ENCODE peak calls at places on chromosomes 6 and 20, in six cellular contexts. M, O, W, L, K and Q are unnamed samples.

GRCh38 chr20:2691663-2692035 is 931 bp upstream of the EBF4 start:
- DNase-seq in M (no peak), L (no peak), W (no peak), K (no peak), O (no peak), Q (no peak)

GRCh38 chr6:56821005-56821432 is 133.9 kb upstream of the BEND6 start:
- DNase-seq in M (no peak), O (no peak), W (no peak), K (no peak), L (no peak), Q (no peak)

GRCh38 chr6:35152067-35152707 is 11.0 kb upstream of the TCP11 start:
- DNase-seq in W (no peak), K (no peak), M (no peak), O (peak), L (no peak), Q (no peak)

GRCh38 chr6:17242087-17242486 is 39.1 kb upstream of the RBM24 start:
- DNase-seq in L (no peak), M (no peak), W (no peak), K (no peak), O (no peak), Q (no peak)

GRCh38 chr20:24736131-24736843 is 212.8 kb upstream of the CST7 start:
- DNase-seq in O (peak), W (no peak), K (no peak), L (no peak), M (no peak), Q (no peak)

GRCh38 chr6:132227937-132228336 is 173.3 kb downstream of the MOXD1 start:
- DNase-seq in K (no peak), L (no peak), O (peak), W (no peak), M (peak), Q (no peak)

GRCh38 chr6:169950558-169950957 is 199.1 kb downstream of the ERMARD start:
- DNase-seq in W (no peak), O (no peak), K (peak), M (no peak), L (no peak), Q (no peak)

GRCh38 chr6:81792826-81793225 is 40.3 kb upstream of the TENT5A start:
- DNase-seq in M (no peak), K (no peak), L (no peak), O (peak), W (no peak), Q (no peak)

GRCh38 chr20:45867811-45868176 is 10.4 kb downstream of the ZSWIM3 start:
- DNase-seq in M (no peak), O (peak), L (no peak), K (no peak), W (no peak), Q (peak)

GRCh38 chr6:157438611-157439109 is 57.7 kb downstream of the ZDHHC14 start:
- DNase-seq in K (no peak), L (no peak), M (no peak), W (no peak), O (peak), Q (no peak)

GRCh38 chr6:106473807-106474206 is 113.3 kb downstream of the CRYBG1 start:
- DNase-seq in O (peak), M (no peak), L (no peak), W (no peak), K (no peak), Q (no peak)

GRCh38 chr20:50981714-50982048 is 23.1 kb downstream of the MOCS3 start:
- DNase-seq in O (no peak), K (no peak), M (no peak), L (no peak), W (no peak), Q (peak)

GRCh38 chr6:128057541-128058335 is 156.9 kb upstream of the THEMIS start:
- DNase-seq in M (peak), W (no peak), K (no peak), L (no peak), O (peak), Q (no peak)

GRCh38 chr6:152846825-152847224 is 96.2 kb downstream of the VIP start:
- DNase-seq in M (no peak), K (peak), O (no peak), L (no peak), W (no peak), Q (no peak)

GRCh38 chr6:111521497-111522275 is 38.7 kb upstream of the REV3L start:
- DNase-seq in L (no peak), W (no peak), O (peak), M (no peak), K (no peak), Q (no peak)

GRCh38 chr6:163748036-163748435 is 333.5 kb downstream of the QKI start:
- DNase-seq in O (no peak), L (no peak), W (no peak), M (no peak), K (no peak), Q (no peak)

GRCh38 chr6:164016056-164016455 is 601.5 kb downstream of the QKI start:
- DNase-seq in W (no peak), K (no peak), M (no peak), L (no peak), O (no peak), Q (no peak)

GRCh38 chr6:16086970-16087369 is 41.9 kb upstream of the MYLIP start:
- DNase-seq in W (no peak), L (no peak), M (no peak), K (no peak), O (no peak), Q (no peak)

GRCh38 chr6:29656157-29656556 is 735 bp upstream of the MOG start:
- DNase-seq in O (no peak), M (no peak), L (peak), K (no peak), W (no peak), Q (no peak)

GRCh38 chr6:7238900-7239589 is 74.0 kb downstream of the SSR1 start:
- DNase-seq in O (peak), M (peak), W (peak), L (peak), K (peak), Q (peak)

GRCh38 chr6:35230950-35231349 is 17.2 kb downstream of the SCUBE3 start:
- DNase-seq in L (peak), O (no peak), M (no peak), K (peak), W (no peak), Q (no peak)

GRCh38 chr20:60053813-60054190 is 95.6 kb downstream of the CDH26 start:
- DNase-seq in M (no peak), L (no peak), O (no peak), W (no peak), K (no peak), Q (no peak)

GRCh38 chr6:111938710-111939109 is 65.5 kb upstream of the FYN start:
- DNase-seq in W (no peak), O (peak), L (no peak), M (peak), K (no peak), Q (no peak)

GRCh38 chr6:134376785-134377184 is 58.9 kb upstream of the SGK1 start:
- DNase-seq in O (no peak), M (no peak), W (no peak), L (no peak), K (no peak), Q (no peak)

GRCh38 chr20:19621072-19621471 is 137.0 kb upstream of the RIN2 start:
- DNase-seq in O (peak), L (no peak), M (no peak), K (no peak), W (no peak), Q (no peak)

GRCh38 chr20:56833427-56833826 is 204.3 kb downstream of the TFAP2C start:
- DNase-seq in O (no peak), L (no peak), W (no peak), K (no peak), M (no peak), Q (no peak)

GRCh38 chr6:143333749-143334520 is 116.6 kb downstream of the ADAT2 start:
- DNase-seq in K (no peak), O (no peak), M (no peak), W (no peak), L (no peak), Q (no peak)

DNA sequence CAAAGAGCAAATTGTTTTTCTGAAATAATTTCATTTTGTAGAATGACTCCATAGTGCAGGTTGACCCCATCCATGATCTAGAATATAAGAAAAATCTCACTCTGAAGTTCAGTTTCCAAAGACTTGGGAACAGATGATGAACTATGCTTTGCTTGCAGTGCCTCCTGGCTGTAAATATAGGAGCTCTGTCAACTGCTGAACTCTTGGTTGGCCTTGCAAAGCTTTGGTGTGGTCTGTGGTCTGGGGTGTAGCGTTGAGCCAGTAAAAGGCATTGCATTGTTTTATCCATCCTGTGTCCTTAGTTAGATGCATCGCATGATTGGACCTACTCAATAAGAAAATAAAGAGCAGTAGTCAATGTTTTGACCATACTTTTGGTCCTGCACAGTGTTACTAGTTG is 104.0 kb downstream of the PLCB4 start:
- DNase-seq in K (no peak), O (peak), M (no peak), L (no peak), W (no peak), Q (no peak)
- TF ChIP-seq CTCF in K (no peak), O (peak), M (peak), L (peak), W (no peak), Q (peak)

GRCh38 chr20:31868853-31869672 is 1.3 kb downstream of the DUSP15 start:
- DNase-seq in L (no peak), K (no peak), W (no peak), M (no peak), O (no peak), Q (no peak)

GRCh38 chr20:31870703-31871601 is 518 bp downstream of the TTLL9 start:
- DNase-seq in O (no peak), W (no peak), M (no peak), L (no peak), K (peak), Q (no peak)

GRCh38 chr20:31869673-31869941 is 720 bp downstream of the DUSP15 start:
- DNase-seq in W (no peak), K (no peak), O (no peak), L (no peak), M (no peak), Q (no peak)

GRCh38 chr20:31871602-31871954 is 1.1 kb downstream of the TTLL9 start:
- DNase-seq in K (no peak), M (no peak), O (no peak), W (no peak), L (no peak), Q (no peak)

DNA sequence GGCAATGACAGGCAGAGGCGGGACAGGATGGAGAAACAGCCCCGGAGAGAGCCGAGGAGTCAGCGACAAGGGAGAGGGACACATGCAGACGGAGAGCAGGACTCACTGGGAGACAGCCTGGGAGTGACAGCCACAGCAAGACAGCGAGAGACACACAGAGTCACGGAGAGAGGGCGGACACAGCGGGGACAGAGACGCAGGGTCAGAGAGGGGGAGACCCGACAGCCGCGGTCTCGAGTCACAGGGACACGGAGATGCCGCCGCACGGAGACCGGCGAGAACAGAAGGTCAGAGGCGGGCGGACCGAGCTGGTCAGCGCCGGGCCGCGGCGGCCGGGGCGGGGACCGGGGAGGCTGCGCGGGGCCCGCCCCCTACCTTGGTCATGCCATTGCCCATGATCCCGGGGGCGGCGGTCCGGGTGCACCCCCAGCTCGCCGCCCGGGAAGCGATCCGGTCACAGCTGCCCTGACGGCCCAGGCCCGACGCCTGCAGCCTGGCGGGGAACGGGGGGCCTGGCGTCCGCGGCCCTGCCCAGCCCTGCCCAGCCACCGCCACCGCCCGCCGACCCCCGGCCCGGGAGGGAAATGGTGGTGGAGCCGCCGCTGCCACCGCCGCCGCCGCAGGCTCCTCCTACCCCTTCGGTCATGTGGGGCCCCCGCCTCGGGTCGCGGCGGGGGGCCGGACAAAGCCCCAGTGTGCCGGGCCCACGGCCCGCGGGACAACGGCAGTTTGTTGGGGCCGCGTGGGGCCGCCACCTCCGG is at the start of the genes DUSP15 and TTLL9:
- DNase-seq in L (peak), W (no peak), O (no peak), M (no peak), K (peak), Q (peak)
- H3K27ac ChIP-seq in L (peak), W (no peak), O (no peak), M (no peak), K (peak), Q (no peak)

DNA sequence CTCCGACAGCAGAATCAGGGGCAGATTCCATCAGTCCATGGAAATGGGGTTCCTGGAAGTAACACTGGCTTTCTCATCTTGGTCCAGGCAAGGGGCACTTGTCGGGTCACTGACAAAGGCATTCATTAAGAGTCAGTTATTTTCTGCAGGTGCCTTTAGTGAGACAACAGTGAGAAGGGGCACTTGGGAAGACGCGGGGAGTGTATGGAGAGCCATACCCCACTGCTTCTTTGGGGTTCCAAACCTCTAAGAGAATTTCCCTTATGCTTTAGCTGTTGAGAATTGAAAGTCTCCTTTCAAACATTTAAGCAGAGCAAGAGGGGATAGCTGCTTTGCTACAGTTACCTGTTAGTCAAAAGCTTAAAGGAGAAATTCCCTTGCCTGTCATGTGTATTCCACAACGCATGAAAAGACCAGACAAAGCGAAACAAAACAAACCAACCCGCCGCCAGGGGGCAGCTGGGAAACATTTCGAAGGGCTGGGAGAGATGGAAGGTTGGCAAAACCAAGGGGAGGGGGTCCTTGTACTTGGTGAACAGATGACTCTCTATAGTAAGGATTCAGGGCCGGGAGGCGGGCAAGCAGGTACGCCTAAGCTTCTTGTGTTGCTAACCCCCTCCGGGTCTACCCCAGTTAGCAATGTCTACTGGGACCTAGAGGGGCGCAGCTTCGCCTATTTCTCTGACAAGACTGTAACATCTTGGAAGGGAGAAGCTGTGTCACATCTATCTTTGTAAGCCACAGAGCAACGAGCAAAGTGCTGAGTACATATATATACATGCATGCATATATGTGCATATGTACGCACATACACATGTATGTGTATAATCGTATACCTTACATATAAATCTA is 474.9 kb upstream of the AGPAT4 start:
- DNase-seq in W (no peak), L (peak), O (peak), K (peak), M (peak), Q (peak)
- TF ChIP-seq CTCF in W (peak), L (peak), O (no peak), K (peak), M (peak), Q (peak)

DNA sequence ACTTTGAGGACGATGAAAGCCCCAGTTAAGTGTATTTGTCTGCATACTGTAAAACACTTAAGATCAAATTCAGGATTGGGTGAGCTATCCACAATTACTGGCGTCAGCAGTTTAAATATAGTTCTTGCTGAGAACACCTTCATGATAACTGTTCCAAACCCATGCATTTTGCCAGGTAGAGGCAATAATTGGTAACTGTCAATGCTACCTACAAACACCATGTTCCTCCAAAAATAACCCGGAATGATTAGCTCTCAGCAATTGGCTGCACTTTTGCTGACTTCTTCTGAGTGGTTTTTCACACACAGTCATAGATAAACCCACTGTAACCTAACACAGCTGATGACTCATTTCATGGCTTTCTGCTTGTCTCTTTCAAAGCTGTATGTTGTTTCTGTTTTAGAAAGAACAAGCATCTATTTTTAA is 1358.6 kb upstream of the GJE1 start:
- DNase-seq in M (peak), L (peak), K (peak), W (no peak), O (peak), Q (no peak)
- H3K27ac ChIP-seq in M (peak), L (peak), K (no peak), W (no peak), O (no peak), Q (no peak)

GRCh38 chr20:58852559-58853271 is at the start of gene GNAS:
- DNase-seq in O (peak), W (peak), L (peak), M (peak), K (peak), Q (peak)
- TF ChIP-seq CTCF in O (peak), W (peak), L (peak), M (peak), K (peak), Q (peak)

GRCh38 chr6:148269386-148269785 is 73.3 kb upstream of the SASH1 start:
- DNase-seq in L (no peak), K (no peak), W (no peak), O (no peak), M (no peak), Q (no peak)
- H3K27ac ChIP-seq in L (no peak), K (no peak), W (no peak), O (no peak), M (no peak), Q (no peak)

GRCh38 chr20:8355453-8355852 is 223.4 kb downstream of the PLCB1 start:
- DNase-seq in K (no peak), O (no peak), L (no peak), W (no peak), M (no peak), Q (no peak)
- TF ChIP-seq CTCF in K (no peak), O (no peak), L (no peak), W (no peak), M (no peak), Q (no peak)

DNA sequence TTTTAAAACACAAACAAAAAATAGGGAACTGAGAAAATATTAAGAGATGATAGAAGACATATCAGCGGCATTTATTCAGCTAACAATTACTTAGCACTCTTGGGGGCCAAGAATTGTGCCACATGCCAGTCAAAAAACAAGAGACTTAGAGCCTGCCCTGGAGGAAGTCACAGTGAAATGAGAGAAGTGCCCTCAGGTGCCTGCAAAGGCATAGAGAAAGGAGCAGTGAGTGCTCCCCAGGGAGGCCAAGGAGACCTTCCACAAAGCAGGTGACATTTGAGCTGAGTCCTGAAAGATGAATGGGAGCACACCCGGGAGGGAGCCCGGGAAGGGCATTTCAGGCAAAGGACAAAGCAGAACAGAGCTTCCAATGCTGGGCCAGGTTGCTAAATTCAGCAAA is 184.7 kb upstream of the JARID2 start:
- DNase-seq in W (no peak), K (no peak), L (no peak), M (no peak), O (no peak), Q (no peak)
- H3K27ac ChIP-seq in W (peak), K (no peak), L (peak), M (no peak), O (no peak), Q (no peak)